ENCODE peak calls at places on chromosome 10, in four cellular contexts. G is astrocyte of the spinal cord, Z is fibroblast of villous mesenchyme, Q is AG10803. I is an unnamed sample.

GRCh38 chr10:113473851-113474250 is 79.0 kb upstream of the HABP2 start:
- DNase-seq in G (no peak), Z (no peak), Q (peak), I (peak)

GRCh38 chr10:28250782-28251181 is 52.1 kb downstream of the MPP7 start:
- DNase-seq in G (peak), Z (peak), Q (peak), I (peak)

GRCh38 chr10:50600286-50600685 is 23.5 kb downstream of the SGMS1 start:
- DNase-seq in G (no peak), Z (no peak), Q (no peak), I (no peak)

GRCh38 chr10:111023060-111023459 is 53.8 kb upstream of the ADRA2A start:
- DNase-seq in G (no peak), Z (no peak), Q (no peak), I (no peak)

GRCh38 chr10:123462760-123463159 is 203.4 kb upstream of the GPR26 start:
- DNase-seq in G (no peak), Z (no peak), Q (no peak), I (no peak)

GRCh38 chr10:44990302-44990655 is 10.4 kb upstream of the ZNF22 start:
- DNase-seq in G (no peak), Z (no peak), Q (no peak), I (no peak)

GRCh38 chr10:111109506-111110242 is 32.8 kb downstream of the ADRA2A start:
- DNase-seq in G (no peak), Z (peak), Q (no peak), I (no peak)

GRCh38 chr10:18159596-18159995 is 19.4 kb downstream of the CACNB2 start:
- DNase-seq in G (no peak), Z (peak), Q (peak), I (no peak)

GRCh38 chr10:133388265-133388972 is 5.5 kb upstream of the MTG1 start:
- DNase-seq in G (no peak), Z (no peak), Q (no peak), I (no peak)

GRCh38 chr10:113037222-113037621 is 87.2 kb downstream of the TCF7L2 start:
- DNase-seq in G (no peak), Z (no peak), Q (no peak), I (no peak)

GRCh38 chr10:49071221-49071761 is 44.0 kb downstream of the VSTM4 start:
- DNase-seq in G (no peak), Z (no peak), Q (peak), I (no peak)

GRCh38 chr10:86648706-86649426 is 5.5 kb upstream of the OPN4 start:
- DNase-seq in G (peak), Z (peak), Q (peak), I (peak)

GRCh38 chr10:112951349-112952281 is 1.6 kb downstream of the TCF7L2 start:
- DNase-seq in G (peak), Z (peak), Q (peak), I (peak)

GRCh38 chr10:119301397-119301796 is 94.0 kb downstream of the GRK5 start:
- DNase-seq in G (no peak), Z (peak), Q (no peak), I (no peak)

GRCh38 chr10:17430647-17431355 is 23.6 kb downstream of the ST8SIA6 start:
- DNase-seq in G (peak), Z (peak), Q (peak), I (peak)

GRCh38 chr10:1809139-1809755 is 71.9 kb upstream of the ADARB2 start:
- DNase-seq in G (no peak), Z (no peak), Q (no peak), I (no peak)

GRCh38 chr10:5283305-5284158 is 81.2 kb upstream of the UCN3 start:
- DNase-seq in G (peak), Z (peak), Q (peak), I (peak)

DNA sequence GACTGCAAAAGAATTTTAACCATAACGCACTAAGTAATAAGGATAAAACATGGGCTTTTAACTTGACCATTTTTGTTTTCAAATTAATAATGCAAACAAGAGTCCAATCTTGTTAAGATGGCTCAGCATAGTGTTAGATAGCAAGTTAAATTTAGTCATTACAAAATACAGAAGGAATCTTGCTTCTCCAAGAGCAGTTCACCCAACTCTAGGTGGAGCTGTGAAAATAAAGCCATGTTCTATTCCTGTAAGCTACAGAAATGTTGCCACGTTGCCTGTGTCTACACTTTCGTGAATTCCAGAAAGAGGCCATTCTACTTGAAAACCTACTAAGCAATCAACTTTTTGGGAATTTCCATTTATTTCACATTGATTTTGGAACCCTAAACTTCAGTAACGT is 191.9 kb downstream of the SFMBT2 start:
- DNase-seq in G (peak), Z (peak), Q (no peak), I (peak)
- TF ChIP-seq CTCF in G (no peak), Z (no peak), Q (no peak), I (no peak)

GRCh38 chr10:19629559-19629958 is 186.7 kb upstream of the PLXDC2 start:
- DNase-seq in G (peak), Z (peak), Q (peak), I (peak)

GRCh38 chr10:19634163-19634562 is 182.1 kb upstream of the PLXDC2 start:
- DNase-seq in G (no peak), Z (no peak), Q (no peak), I (no peak)

GRCh38 chr10:19628767-19629443 is 187.3 kb upstream of the PLXDC2 start:
- DNase-seq in G (peak), Z (no peak), Q (peak), I (peak)
- TF ChIP-seq CTCF in G (no peak), Z (no peak), Q (no peak), I (no peak)

DNA sequence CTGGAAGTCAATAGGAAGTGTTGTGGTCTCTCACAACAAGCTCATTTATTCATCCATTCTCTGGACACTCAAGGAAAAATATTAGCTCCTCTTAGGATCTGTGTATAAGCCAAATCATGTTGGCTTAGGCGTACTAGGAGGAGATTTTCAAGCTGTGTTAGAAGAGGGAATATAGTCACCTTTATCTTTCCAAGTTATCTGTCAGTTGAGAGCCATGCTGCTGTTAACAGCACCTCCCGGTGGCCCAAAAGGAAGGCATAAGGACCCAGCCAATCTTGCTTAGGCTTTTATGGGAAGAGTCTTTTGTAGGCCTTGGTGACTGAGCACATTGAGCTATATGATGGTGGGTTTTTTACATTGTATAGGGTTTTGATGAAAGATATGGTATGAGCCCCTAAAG is 220.0 kb downstream of the LRMDA start:
- DNase-seq in G (no peak), Z (peak), Q (peak), I (no peak)
- TF ChIP-seq CTCF in G (peak), Z (peak), Q (peak), I (peak)

GRCh38 chr10:11535376-11535959 is 76.0 kb downstream of the USP6NL start:
- DNase-seq in G (no peak), Z (no peak), Q (no peak), I (no peak)
- TF ChIP-seq CTCF in G (no peak), Z (no peak), Q (no peak), I (no peak)

DNA sequence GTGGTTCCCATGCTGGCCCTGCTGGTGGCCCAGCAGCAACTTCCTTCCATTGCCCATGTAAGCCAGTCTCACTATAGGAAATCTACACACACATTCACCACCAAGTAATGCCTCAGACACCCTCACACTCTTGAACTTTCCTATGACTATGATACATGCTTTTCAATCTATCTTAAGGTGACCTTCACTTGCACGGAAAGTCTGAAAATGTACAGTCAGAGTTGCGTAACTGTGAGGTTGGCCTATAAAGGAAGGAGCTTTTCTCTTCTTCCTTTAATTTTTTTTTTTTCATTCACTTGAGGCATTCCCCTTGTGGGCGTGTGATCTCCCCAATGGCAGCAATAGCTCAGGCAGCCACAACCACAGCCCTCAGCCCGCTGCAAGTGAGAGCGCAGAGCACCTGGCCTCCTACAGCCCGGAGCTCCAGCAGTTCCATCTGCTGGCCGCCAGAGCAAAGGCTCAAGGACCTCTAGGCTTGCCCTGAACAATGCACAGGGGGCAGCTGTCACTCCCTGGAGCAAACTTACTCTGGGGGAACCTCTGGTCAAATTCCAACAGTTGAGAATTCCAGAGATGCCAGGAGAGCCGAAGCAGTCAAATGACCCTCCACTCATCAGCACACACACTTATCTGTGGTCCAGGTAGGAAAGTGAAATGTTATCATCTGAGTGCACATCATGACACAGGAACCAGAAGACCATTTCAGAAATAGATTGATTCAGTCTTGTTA is 123.1 kb upstream of the ADO start:
- DNase-seq in G (no peak), Z (no peak), Q (no peak), I (peak)
- TF ChIP-seq CTCF in G (no peak), Z (no peak), Q (no peak), I (no peak)

GRCh38 chr10:10824611-10825148 is 193.0 kb upstream of the CELF2 start:
- DNase-seq in G (peak), Z (peak), Q (peak), I (peak)
- TF ChIP-seq CTCF in G (no peak), Z (no peak), Q (no peak), I (no peak)

GRCh38 chr10:125985557-125986246 is 89.3 kb downstream of the FANK1 start:
- DNase-seq in G (no peak), Z (no peak), Q (peak), I (no peak)
- TF ChIP-seq CTCF in G (no peak), Z (no peak), Q (no peak), I (no peak)

DNA sequence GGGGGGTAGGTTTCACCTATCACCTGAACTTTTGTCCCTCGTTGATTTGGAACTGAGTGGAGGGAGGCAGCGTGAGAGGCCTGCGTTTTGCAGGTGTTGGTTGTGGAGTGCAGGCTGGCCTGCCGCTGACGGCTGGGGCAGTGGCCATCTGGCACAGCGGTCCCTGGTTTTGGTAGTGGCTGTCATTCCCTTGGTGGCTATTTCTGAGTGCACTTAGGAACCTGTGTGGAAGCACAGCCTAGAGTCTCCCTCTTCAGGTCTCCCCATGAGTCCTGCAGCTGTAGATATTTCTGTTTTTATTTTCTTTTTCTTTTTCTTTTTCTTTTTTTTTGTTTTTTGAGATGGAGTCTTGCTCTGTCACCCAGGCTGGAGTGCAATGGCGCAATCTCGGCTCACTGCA is 129.2 kb downstream of the CUL2 start:
- DNase-seq in G (peak), Z (peak), Q (peak), I (peak)
- TF ChIP-seq CTCF in G (peak), Z (peak), Q (peak), I (peak)

GRCh38 chr10:94673614-94674321 is 9.8 kb upstream of the CYP2C18 start:
- DNase-seq in G (no peak), Z (no peak), Q (no peak), I (no peak)
- TF ChIP-seq CTCF in G (no peak), Z (no peak), Q (no peak), I (no peak)

DNA sequence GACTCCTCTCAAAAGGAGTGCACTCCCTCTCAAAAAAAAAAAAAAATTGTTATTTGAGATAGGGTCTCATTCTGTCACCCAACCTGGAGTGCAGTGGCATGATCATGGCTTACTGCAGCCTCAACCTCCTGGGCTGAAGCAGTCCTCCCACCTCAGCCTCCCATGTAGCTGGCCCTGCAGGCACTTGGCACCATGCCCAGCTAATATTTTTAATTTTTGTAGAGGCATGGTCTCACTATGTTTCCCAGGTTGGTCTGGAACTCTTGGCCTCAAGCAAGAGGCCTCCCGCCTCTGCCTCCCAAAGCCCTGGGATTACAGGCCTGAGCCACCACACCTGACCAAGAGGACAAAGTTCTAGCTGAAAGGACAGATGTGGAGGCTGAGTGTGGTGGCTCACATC is 120.3 kb downstream of the EPC1 start:
- DNase-seq in G (no peak), Z (no peak), Q (no peak), I (no peak)
- TF ChIP-seq CTCF in G (no peak), Z (no peak), Q (no peak), I (no peak)